ENCODE peak calls at places on chromosome 11, in seven cellular contexts. B is OCI-LY7, C is cardiac fibroblast, P is suprapubic skin, H is lower lobe of right lung, N is AG04450, T is Calu3. D is an unnamed sample.

GRCh38 chr11:416757-417621 is 2.2 kb upstream of the SIGIRR start:
- DNase-seq in C (no peak), T (peak), B (no peak), N (no peak), H (peak), P (no peak), D (no peak)

GRCh38 chr11:86257446-86257845 is 12.9 kb downstream of the EED start:
- DNase-seq in H (no peak), P (no peak), N (no peak), C (no peak), B (no peak), T (no peak), D (no peak)

GRCh38 chr11:73400293-73400692 is 24.1 kb downstream of the RELT start:
- DNase-seq in B (no peak), C (no peak), P (no peak), H (no peak), T (no peak), N (no peak), D (no peak)

GRCh38 chr11:35337136-35337918 is 82.0 kb downstream of the SLC1A2 start:
- DNase-seq in C (peak), H (no peak), T (peak), B (no peak), P (no peak), N (peak), D (no peak)

GRCh38 chr11:16825091-16825490 is 86.6 kb downstream of the C11orf58 start:
- DNase-seq in P (peak), B (no peak), T (no peak), H (no peak), N (no peak), C (no peak), D (no peak)

GRCh38 chr11:72832301-72833082 is 18.3 kb downstream of the ATG16L2 start:
- DNase-seq in N (no peak), T (no peak), H (no peak), B (no peak), C (no peak), P (no peak), D (no peak)

GRCh38 chr11:93689166-93689734 is 27.8 kb downstream of the CEP295 start:
- DNase-seq in P (no peak), B (no peak), C (no peak), N (no peak), T (no peak), H (no peak), D (no peak)

GRCh38 chr11:12092714-12093113 is 17.7 kb upstream of the MICAL2 start:
- DNase-seq in H (no peak), P (peak), N (no peak), T (no peak), B (no peak), C (no peak), D (no peak)

GRCh38 chr11:12303431-12304149 is 73.8 kb upstream of the PARVA start:
- DNase-seq in B (no peak), C (no peak), N (no peak), T (no peak), P (no peak), H (no peak), D (no peak)

GRCh38 chr11:114275295-114275694 is 20.9 kb upstream of the NNMT start:
- DNase-seq in C (no peak), H (no peak), B (no peak), N (no peak), P (no peak), T (no peak), D (peak)

GRCh38 chr11:64501500-64502427 is 89.3 kb upstream of the SLC22A12 start:
- DNase-seq in T (no peak), N (no peak), B (no peak), H (no peak), C (no peak), P (no peak), D (no peak)

GRCh38 chr11:43392713-43393112 is 34.0 kb downstream of the TTC17 start:
- DNase-seq in N (no peak), H (no peak), P (no peak), B (no peak), C (no peak), T (no peak), D (no peak)

GRCh38 chr11:44632466-44633123 is 67.1 kb downstream of the CD82 start:
- DNase-seq in P (no peak), T (peak), B (peak), C (peak), N (no peak), H (no peak), D (peak)

GRCh38 chr11:17221968-17222367 is 14.2 kb upstream of the PIK3C2A start:
- DNase-seq in N (no peak), C (peak), T (no peak), B (no peak), P (no peak), H (no peak), D (no peak)

GRCh38 chr11:16800382-16800781 is 61.9 kb downstream of the C11orf58 start:
- DNase-seq in C (no peak), H (no peak), P (no peak), B (no peak), N (no peak), T (no peak), D (no peak)

GRCh38 chr11:116853461-116854073 is 16.1 kb upstream of the APOA1 start:
- DNase-seq in P (no peak), H (no peak), C (peak), B (peak), N (peak), T (peak), D (no peak)

GRCh38 chr11:117827521-117828511 is 3.3 kb upstream of the FXYD2 start:
- DNase-seq in P (peak), H (no peak), C (no peak), N (no peak), B (no peak), T (no peak), D (no peak)

GRCh38 chr11:26286472-26287066 is 45.4 kb upstream of the ANO3 start:
- DNase-seq in H (no peak), N (no peak), B (peak), T (peak), P (no peak), C (peak), D (no peak)

GRCh38 chr11:72750556-72751292 is 1.5 kb downstream of the ARAP1 start:
- DNase-seq in B (peak), T (no peak), P (no peak), H (no peak), N (no peak), C (no peak), D (no peak)

GRCh38 chr11:79412761-79413160 is 28.1 kb downstream of the TENM4 start:
- DNase-seq in B (no peak), H (no peak), P (no peak), C (peak), T (no peak), N (no peak), D (no peak)

GRCh38 chr11:93059074-93059957 is 89.9 kb downstream of the MTNR1B start:
- DNase-seq in C (peak), H (no peak), T (no peak), B (no peak), N (peak), P (no peak), D (no peak)

GRCh38 chr11:79461144-79461543 is 20.3 kb upstream of the TENM4 start:
- DNase-seq in T (no peak), C (peak), N (no peak), P (no peak), B (no peak), H (no peak), D (no peak)

GRCh38 chr11:120020486-120020885 is 117.4 kb downstream of the TRIM29 start:
- DNase-seq in B (no peak), C (no peak), T (no peak), N (no peak), P (no peak), H (no peak), D (no peak)

GRCh38 chr11:118674094-118674460 is 5.4 kb downstream of the TREH start:
- DNase-seq in C (no peak), H (no peak), P (no peak), T (no peak), B (no peak), N (no peak), D (no peak)

GRCh38 chr11:92376146-92376599 is 151.6 kb downstream of the FAT3 start:
- DNase-seq in B (no peak), H (no peak), N (peak), C (peak), T (no peak), P (no peak), D (no peak)

GRCh38 chr11:102879801-102880200 is 5.0 kb upstream of the MMP12 start:
- DNase-seq in B (no peak), C (no peak), H (no peak), N (no peak), T (no peak), P (no peak), D (no peak)

GRCh38 chr11:33857924-33858323 is 34.0 kb downstream of the LMO2 start:
- DNase-seq in H (peak), C (peak), N (peak), B (peak), T (peak), P (peak), D (peak)

GRCh38 chr11:105177658-105178057 is 38.1 kb upstream of the CARD18 start:
- DNase-seq in P (no peak), C (peak), T (no peak), B (no peak), N (peak), H (no peak), D (no peak)

DNA sequence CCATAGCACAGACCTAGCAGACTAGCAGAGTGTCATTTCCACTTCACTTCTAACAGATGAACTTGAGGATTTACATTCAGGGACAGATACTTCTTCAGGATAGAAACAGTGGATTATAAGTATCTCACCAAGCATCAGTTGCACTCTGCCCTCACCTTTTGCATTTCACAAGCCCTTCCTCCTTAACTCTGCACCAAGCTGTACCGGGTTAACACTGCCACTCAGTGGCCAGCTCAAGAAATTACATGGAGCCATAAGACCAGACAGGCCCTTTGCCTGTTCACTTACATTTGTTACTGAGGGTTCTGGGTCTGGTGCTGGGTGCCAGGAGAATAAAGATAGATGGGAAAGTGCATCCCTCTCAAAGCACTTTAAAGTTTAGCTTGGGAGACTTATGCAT is 309.8 kb downstream of the SHANK2 start:
- DNase-seq in H (no peak), N (no peak), C (peak), P (no peak), T (no peak), B (peak), D (no peak)
- TF ChIP-seq CTCF in H (no peak), N (no peak), C (peak), P (no peak), T (no peak), B (peak), D (peak)

GRCh38 chr11:59394186-59394585 is 32.0 kb downstream of the OR5A2 start:
- DNase-seq in P (no peak), B (no peak), T (no peak), N (no peak), C (no peak), H (no peak), D (no peak)
- TF ChIP-seq CTCF in P (no peak), B (no peak), T (no peak), N (no peak), C (no peak), H (no peak), D (no peak)

GRCh38 chr11:2902784-2903671 is 17.5 kb upstream of the CDKN1C start:
- DNase-seq in P (no peak), C (no peak), T (peak), H (no peak), B (no peak), N (no peak), D (no peak)
- TF ChIP-seq CTCF in P (no peak), C (no peak), T (peak), H (no peak), B (no peak), N (no peak), D (no peak)

DNA sequence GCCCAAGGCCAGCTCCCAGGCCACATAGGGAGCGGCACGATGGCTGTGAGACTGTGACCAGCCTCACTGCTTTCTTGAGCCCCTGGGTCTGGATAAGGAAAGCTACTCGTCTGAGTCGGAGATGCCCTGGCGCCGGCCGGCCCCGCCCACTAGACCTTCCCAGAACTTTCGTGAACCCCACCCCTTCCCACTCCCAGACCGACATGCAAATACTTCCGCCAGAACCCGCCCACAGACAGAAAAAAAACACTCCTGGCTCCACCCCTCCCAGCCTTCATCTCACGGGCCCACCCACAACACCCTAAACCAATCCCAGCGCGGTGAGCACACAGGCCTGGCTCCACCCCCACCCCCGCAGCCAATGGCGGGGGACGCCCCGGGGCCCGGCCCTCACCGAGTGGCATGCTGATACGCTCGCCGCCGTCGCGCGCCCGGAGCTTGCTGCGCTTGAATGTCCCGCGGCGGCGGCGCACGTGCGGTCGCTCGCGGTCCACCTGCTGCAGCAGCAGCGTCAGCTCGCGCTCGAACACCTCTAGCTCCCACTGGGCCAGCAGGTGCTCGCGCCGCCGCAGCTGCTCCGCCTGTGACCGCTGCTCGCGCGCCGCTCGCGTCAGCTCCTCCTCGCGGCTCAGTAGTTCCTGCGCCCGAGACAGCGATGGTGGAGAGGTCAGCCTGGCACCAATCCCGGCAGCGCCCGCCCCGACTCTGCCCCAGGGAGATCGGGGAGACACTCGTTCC is 7.0 kb downstream of the MAP3K11 start:
- DNase-seq in N (peak), P (peak), T (no peak), C (peak), H (peak), B (peak), D (no peak)
- TF ChIP-seq CTCF in N (no peak), P (no peak), T (no peak), C (no peak), H (no peak), B (no peak), D (no peak)

GRCh38 chr11:107970049-107970448 is 38.6 kb upstream of the CUL5 start:
- DNase-seq in N (no peak), B (no peak), H (no peak), C (no peak), T (no peak), P (no peak), D (no peak)

GRCh38 chr11:107973641-107974040 is 35.1 kb upstream of the CUL5 start:
- DNase-seq in B (no peak), P (no peak), C (no peak), N (no peak), H (no peak), T (no peak), D (no peak)

GRCh38 chr11:107969219-107969618 is 39.5 kb upstream of the CUL5 start:
- DNase-seq in H (no peak), N (no peak), B (no peak), T (no peak), P (no peak), C (peak), D (no peak)
- TF ChIP-seq CTCF in H (no peak), N (peak), B (no peak), T (no peak), P (no peak), C (no peak), D (no peak)

GRCh38 chr11:46533396-46534110 is 60.3 kb downstream of the AMBRA1 start:
- DNase-seq in N (no peak), B (no peak), C (no peak), P (no peak), T (no peak), H (no peak), D (no peak)

GRCh38 chr11:46535688-46536087 is 58.1 kb downstream of the AMBRA1 start:
- DNase-seq in B (no peak), H (no peak), C (no peak), T (no peak), P (no peak), N (no peak), D (no peak)

GRCh38 chr11:46537851-46538295 is 56.0 kb downstream of the AMBRA1 start:
- DNase-seq in N (peak), B (peak), C (peak), T (peak), H (peak), P (no peak), D (no peak)

GRCh38 chr11:46534713-46535112 is 59.1 kb downstream of the AMBRA1 start:
- DNase-seq in B (no peak), T (no peak), N (no peak), C (no peak), H (no peak), P (no peak), D (no peak)

DNA sequence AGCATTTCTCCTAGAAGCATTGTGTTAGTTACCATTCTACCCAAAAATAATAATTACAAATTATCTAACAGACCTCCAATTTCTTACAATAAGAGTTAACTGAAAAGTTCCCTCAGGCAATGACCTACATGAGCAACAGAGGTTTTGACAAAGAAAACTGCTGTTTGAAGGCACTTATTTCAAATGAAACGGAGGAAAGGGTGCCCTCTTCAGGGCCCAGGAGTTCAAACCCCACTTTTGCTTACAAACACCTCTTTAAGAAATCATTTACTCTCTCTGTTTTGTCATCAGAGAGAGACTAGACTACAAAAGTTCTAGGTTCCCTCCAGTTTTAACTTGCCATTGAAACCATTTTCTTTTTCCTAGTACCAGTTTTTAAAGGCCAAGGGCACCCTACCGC is 56.7 kb downstream of the AMBRA1 start:
- DNase-seq in H (no peak), C (peak), N (no peak), B (no peak), P (no peak), T (no peak), D (no peak)
- TF ChIP-seq CTCF in H (no peak), C (peak), N (peak), B (peak), P (no peak), T (no peak), D (peak)

GRCh38 chr11:70448983-70449567 is 50.7 kb downstream of the CTTN start:
- DNase-seq in N (no peak), C (no peak), T (no peak), B (peak), H (no peak), P (no peak), D (no peak)
- TF ChIP-seq CTCF in N (peak), C (peak), T (peak), B (peak), H (peak), P (no peak), D (peak)

GRCh38 chr11:61128947-61129346 is 26.7 kb downstream of the CD5 start:
- DNase-seq in H (no peak), N (no peak), P (no peak), B (no peak), C (no peak), T (no peak), D (no peak)
- TF ChIP-seq CTCF in H (no peak), N (no peak), P (no peak), B (no peak), C (no peak), T (no peak), D (no peak)

GRCh38 chr11:57324886-57325734 is at the start of gene TNKS1BP1:
- DNase-seq in B (peak), N (peak), H (peak), C (peak), T (peak), P (peak), D (peak)
- TF ChIP-seq CTCF in B (no peak), N (no peak), H (no peak), C (no peak), T (no peak), P (peak), D (no peak)